ENCODE peak calls at places on chromosomes 7 and 10, in six cellular contexts. One of them, this sample, is unnamed.

GRCh38 chr10:28302012-28302667 is 724 bp downstream of the MPP7 start:
- DNase-seq in K562: no peak
- DNase-seq in GM23338: peak
- DNase-seq in H1: no peak
- DNase-seq in GM12878: no peak
- DNase-seq in HepG2: no peak
- DNase-seq in this sample: peak

GRCh38 chr7:150877545-150877944 is 25.2 kb downstream of the AOC1 start:
- DNase-seq in K562: peak
- DNase-seq in GM23338: no peak
- DNase-seq in H1: no peak
- DNase-seq in GM12878: no peak
- DNase-seq in HepG2: no peak
- DNase-seq in this sample: no peak

GRCh38 chr10:80068270-80068669 is 10.2 kb upstream of the TMEM254 start:
- DNase-seq in K562: no peak
- DNase-seq in GM23338: peak
- DNase-seq in H1: no peak
- DNase-seq in GM12878: no peak
- DNase-seq in HepG2: no peak
- DNase-seq in this sample: no peak

GRCh38 chr10:88565072-88565471 is 18.0 kb downstream of the RNLS start:
- DNase-seq in K562: no peak
- DNase-seq in GM23338: peak
- DNase-seq in H1: no peak
- DNase-seq in GM12878: no peak
- DNase-seq in HepG2: no peak
- DNase-seq in this sample: no peak

GRCh38 chr7:142602756-142603155 is 146.5 kb upstream of the PRSS1 start:
- DNase-seq in K562: no peak
- DNase-seq in GM23338: no peak
- DNase-seq in H1: no peak
- DNase-seq in GM12878: no peak
- DNase-seq in HepG2: no peak
- DNase-seq in this sample: no peak

GRCh38 chr10:131848296-131848695 is 52.5 kb upstream of the PPP2R2D start:
- DNase-seq in K562: no peak
- DNase-seq in GM23338: no peak
- DNase-seq in H1: no peak
- DNase-seq in GM12878: no peak
- DNase-seq in HepG2: no peak
- DNase-seq in this sample: no peak

GRCh38 chr7:116540743-116541142 is 15.9 kb downstream of the CAV1 start:
- DNase-seq in K562: no peak
- DNase-seq in GM23338: no peak
- DNase-seq in H1: no peak
- DNase-seq in GM12878: no peak
- DNase-seq in HepG2: peak
- DNase-seq in this sample: no peak

GRCh38 chr7:134886353-134887057 is 99.8 kb upstream of the AGBL3 start:
- DNase-seq in K562: no peak
- DNase-seq in GM23338: no peak
- DNase-seq in H1: no peak
- DNase-seq in GM12878: no peak
- DNase-seq in HepG2: peak
- DNase-seq in this sample: no peak

DNA sequence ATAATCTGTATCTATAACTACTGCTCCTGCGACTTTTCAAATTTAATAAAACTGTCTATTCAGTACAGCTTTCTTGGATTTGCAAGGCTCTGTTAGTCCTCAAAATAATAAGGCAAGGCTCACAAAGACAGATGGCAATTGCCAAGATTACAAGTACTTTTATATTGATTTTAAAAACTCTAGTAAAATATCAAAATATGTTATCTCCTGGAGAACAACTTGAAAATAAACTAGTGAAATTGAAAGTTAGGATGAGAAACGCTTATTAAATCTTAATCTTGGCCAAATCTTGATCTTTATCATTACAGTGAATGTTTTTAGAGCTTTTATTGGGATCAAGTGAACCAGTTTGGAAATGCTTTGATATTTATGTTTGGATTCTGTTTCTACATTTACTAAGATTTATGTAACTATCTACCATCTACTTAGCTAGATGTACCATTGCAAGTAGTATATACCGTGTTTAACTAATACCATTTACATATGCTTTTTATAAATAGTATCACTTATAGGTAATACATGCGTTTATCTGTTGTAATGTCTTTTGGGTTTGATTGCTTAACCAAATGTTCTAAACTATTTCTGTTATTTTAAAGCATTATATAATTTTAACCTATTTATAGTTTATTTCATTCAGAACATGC is 70.0 kb downstream of the CABCOCO1 start:
- DNase-seq in K562: no peak
- DNase-seq in GM23338: no peak
- DNase-seq in H1: no peak
- DNase-seq in GM12878: no peak
- DNase-seq in HepG2: no peak
- DNase-seq in this sample: no peak
- TF ChIP-seq CREB1 in K562: no peak
- TF ChIP-seq CREB1 in GM23338: no peak
- TF ChIP-seq CREB1 in H1: no peak
- TF ChIP-seq CREB1 in GM12878: no peak
- TF ChIP-seq CREB1 in HepG2: no peak
- TF ChIP-seq CREB1 in this sample: no peak

DNA sequence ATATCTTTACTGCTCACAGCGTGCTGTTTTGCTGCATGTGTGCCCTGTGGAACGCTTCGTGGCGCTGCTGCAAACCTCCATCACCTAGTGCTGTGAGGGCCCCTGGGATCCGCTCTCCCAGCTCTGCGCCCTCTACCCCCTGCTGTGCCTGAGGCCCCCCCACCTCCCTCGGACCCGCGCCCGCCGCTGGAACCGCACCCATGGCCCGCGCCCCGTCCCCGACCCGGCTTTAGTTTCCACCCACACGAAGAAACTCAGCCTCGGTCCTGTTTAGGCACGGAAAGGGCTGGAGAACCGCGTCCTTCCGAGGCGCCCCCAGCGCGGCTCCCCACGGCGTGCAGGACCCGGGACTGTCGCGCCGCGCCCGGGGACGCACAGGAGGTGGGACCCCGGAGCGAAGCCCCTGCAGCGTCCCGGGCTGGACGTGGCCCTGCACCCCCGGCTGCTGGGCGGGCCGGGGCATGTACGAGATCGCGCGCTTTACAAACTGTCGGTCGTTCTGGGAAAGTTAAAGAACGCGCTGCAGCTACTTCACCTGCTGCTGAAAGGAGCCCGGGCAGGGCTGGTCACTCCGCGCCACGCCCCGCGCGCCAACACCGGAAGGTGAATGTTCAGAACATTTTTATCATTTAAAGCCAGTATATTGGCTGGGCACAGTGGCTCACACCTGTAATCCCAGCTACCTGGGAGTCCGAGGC is 54.3 kb downstream of the BMS1 start:
- DNase-seq in K562: no peak
- DNase-seq in GM23338: peak
- DNase-seq in H1: no peak
- DNase-seq in GM12878: no peak
- DNase-seq in HepG2: peak
- DNase-seq in this sample: peak
- TF ChIP-seq CREB1 in K562: no peak
- TF ChIP-seq CREB1 in GM23338: no peak
- TF ChIP-seq CREB1 in H1: no peak
- TF ChIP-seq CREB1 in GM12878: no peak
- TF ChIP-seq CREB1 in HepG2: no peak
- TF ChIP-seq CREB1 in this sample: no peak

DNA sequence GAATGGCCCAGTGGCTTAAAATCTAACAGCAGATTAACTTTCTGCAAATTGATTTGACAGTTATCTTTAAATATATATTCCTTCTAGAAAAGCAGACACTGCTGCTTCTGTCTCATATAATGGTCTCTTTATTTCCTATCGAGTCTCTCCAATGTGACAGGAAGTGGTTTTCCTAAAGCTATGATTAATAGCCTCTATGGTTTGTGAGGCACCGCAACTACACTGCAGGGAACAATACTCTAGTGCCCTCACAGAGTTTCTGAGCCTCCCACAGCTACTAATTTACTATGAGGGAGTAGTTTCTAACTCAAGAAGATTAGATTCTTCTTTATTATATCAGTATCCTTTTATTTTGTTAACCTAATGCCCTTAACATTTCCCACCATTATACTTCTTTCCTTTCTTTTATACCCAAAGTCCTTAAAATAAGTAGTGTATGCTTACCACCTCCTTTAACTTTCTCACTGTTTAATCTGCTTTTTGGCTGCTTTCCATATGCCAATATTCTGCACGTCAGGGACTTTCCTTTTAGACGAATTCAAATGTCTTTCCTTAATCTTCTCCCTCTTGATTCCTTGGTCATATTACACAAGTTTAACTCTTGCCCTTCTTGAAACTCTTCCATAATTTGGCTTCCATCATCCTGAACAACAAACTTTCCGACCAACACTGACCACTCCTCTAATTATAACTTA is 23.8 kb upstream of the AHR start:
- DNase-seq in K562: no peak
- DNase-seq in GM23338: no peak
- DNase-seq in H1: no peak
- DNase-seq in GM12878: no peak
- DNase-seq in HepG2: no peak
- DNase-seq in this sample: no peak
- TF ChIP-seq CREB1 in K562: no peak
- TF ChIP-seq CREB1 in GM23338: no peak
- TF ChIP-seq CREB1 in H1: no peak
- TF ChIP-seq CREB1 in GM12878: no peak
- TF ChIP-seq CREB1 in HepG2: no peak
- TF ChIP-seq CREB1 in this sample: no peak

GRCh38 chr10:36116751-36117150 is 474.7 kb upstream of the FZD8 start:
- DNase-seq in K562: no peak
- DNase-seq in GM23338: no peak
- DNase-seq in H1: no peak
- DNase-seq in GM12878: no peak
- DNase-seq in HepG2: no peak
- DNase-seq in this sample: no peak

GRCh38 chr10:36114141-36114540 is 472.0 kb upstream of the FZD8 start:
- DNase-seq in K562: no peak
- DNase-seq in GM23338: no peak
- DNase-seq in H1: no peak
- DNase-seq in GM12878: no peak
- DNase-seq in HepG2: no peak
- DNase-seq in this sample: no peak

GRCh38 chr10:36111676-36112075 is 469.6 kb upstream of the FZD8 start:
- DNase-seq in K562: no peak
- DNase-seq in GM23338: no peak
- DNase-seq in H1: no peak
- DNase-seq in GM12878: no peak
- DNase-seq in HepG2: no peak
- DNase-seq in this sample: no peak

GRCh38 chr10:36115364-36115763 is 473.3 kb upstream of the FZD8 start:
- DNase-seq in K562: no peak
- DNase-seq in GM23338: no peak
- DNase-seq in H1: no peak
- DNase-seq in GM12878: no peak
- DNase-seq in HepG2: no peak
- DNase-seq in this sample: no peak

GRCh38 chr10:36114913-36115312 is 472.8 kb upstream of the FZD8 start:
- DNase-seq in K562: no peak
- DNase-seq in GM23338: no peak
- DNase-seq in H1: no peak
- DNase-seq in GM12878: no peak
- DNase-seq in HepG2: no peak
- DNase-seq in this sample: no peak
- TF ChIP-seq CREB1 in K562: no peak
- TF ChIP-seq CREB1 in GM23338: no peak
- TF ChIP-seq CREB1 in H1: no peak
- TF ChIP-seq CREB1 in GM12878: no peak
- TF ChIP-seq CREB1 in HepG2: no peak
- TF ChIP-seq CREB1 in this sample: no peak

GRCh38 chr10:116765549-116766162 is 23.3 kb upstream of the HSPA12A start:
- DNase-seq in K562: peak
- DNase-seq in GM23338: peak
- DNase-seq in H1: no peak
- DNase-seq in GM12878: no peak
- DNase-seq in HepG2: no peak
- DNase-seq in this sample: peak
- TF ChIP-seq CREB1 in K562: no peak
- TF ChIP-seq CREB1 in GM23338: no peak
- TF ChIP-seq CREB1 in H1: no peak
- TF ChIP-seq CREB1 in GM12878: no peak
- TF ChIP-seq CREB1 in HepG2: no peak
- TF ChIP-seq CREB1 in this sample: no peak

GRCh38 chr7:93025389-93025788 is 92.4 kb downstream of the SAMD9 start:
- DNase-seq in K562: no peak
- DNase-seq in GM23338: no peak
- DNase-seq in H1: no peak
- DNase-seq in GM12878: no peak
- DNase-seq in HepG2: no peak
- DNase-seq in this sample: no peak
- TF ChIP-seq CREB1 in K562: no peak
- TF ChIP-seq CREB1 in GM23338: no peak
- TF ChIP-seq CREB1 in H1: no peak
- TF ChIP-seq CREB1 in GM12878: no peak
- TF ChIP-seq CREB1 in HepG2: no peak
- TF ChIP-seq CREB1 in this sample: no peak